ENCODE peak calls at places on chromosomes 4 and X, in four cellular contexts. M is HepG2, K is Peyer's patch, I is HCT116. W is an unnamed sample.

GRCh38 chr4:47315346-47315745 is 148.2 kb downstream of the COMMD8 start:
- DNase-seq in M (no peak), K (no peak), I (no peak), W (no peak)

GRCh38 chr4:176438401-176438800 is 118.6 kb downstream of the SPCS3 start:
- DNase-seq in I (no peak), M (no peak), K (no peak), W (no peak)

GRCh38 chr4:142671516-142671915 is 174.6 kb downstream of the INPP4B start:
- DNase-seq in K (no peak), I (no peak), M (no peak), W (no peak)

GRCh38 chrX:56788229-56788628 is 59.2 kb downstream of the NBDY start:
- DNase-seq in I (no peak), M (no peak), K (peak; percentile 0), W (no peak)

GRCh38 chrX:108091878-108092291 is 307 bp downstream of the ATG4A start:
- DNase-seq in M (no peak), K (no peak), I (peak; percentile 8), W (no peak)

GRCh38 chr4:141134586-141134985 is 1.3 kb upstream of the RNF150 start:
- DNase-seq in M (no peak), I (no peak), K (no peak), W (no peak)

GRCh38 chr4:47287735-47288134 is 175.8 kb downstream of the COMMD8 start:
- DNase-seq in I (no peak), M (no peak), K (no peak), W (no peak)

GRCh38 chr4:78656968-78657445 is 105.4 kb downstream of the ANXA3 start:
- DNase-seq in K (no peak), I (no peak), M (no peak), W (no peak)

GRCh38 chr4:150381671-150382427 is 200.1 kb upstream of the MAB21L2 start:
- DNase-seq in I (no peak), K (no peak), M (no peak), W (no peak)

GRCh38 chr4:158535130-158535614 is 13.5 kb downstream of the RXFP1 start:
- DNase-seq in I (peak; percentile 4), K (no peak), M (no peak), W (no peak)

GRCh38 chrX:143296521-143296920 is 220.8 kb downstream of the SPANXN3 start:
- DNase-seq in K (no peak), I (no peak), M (no peak), W (no peak)

GRCh38 chr4:111890412-111890811 is 254.8 kb upstream of the FAM241A start:
- DNase-seq in K (no peak), I (no peak), M (no peak), W (no peak)

GRCh38 chrX:131752493-131753198 is 208.8 kb downstream of the OR13H1 start:
- DNase-seq in M (no peak), I (no peak), K (no peak), W (no peak)

GRCh38 chrX:153725039-153725831 is 579 bp downstream of the ABCD1 start:
- DNase-seq in M (no peak), I (no peak), K (no peak), W (no peak)

GRCh38 chrX:20463296-20464075 is 196.8 kb upstream of the RPS6KA3 start:
- DNase-seq in K (no peak), I (no peak), M (no peak), W (no peak)

GRCh38 chr4:87030606-87031441 is 96.0 kb downstream of the AFF1 start:
- DNase-seq in M (no peak), K (no peak), I (no peak), W (peak; percentile 35)

GRCh38 chrX:104285201-104285600 is 30.5 kb upstream of the ESX1 start:
- DNase-seq in M (no peak), I (no peak), K (no peak), W (no peak)

GRCh38 chr4:169900241-169900845 is 125.9 kb downstream of the MFAP3L start:
- DNase-seq in M (no peak), K (no peak), I (no peak), W (no peak)

GRCh38 chr4:155173371-155173770 is 35.1 kb upstream of the NPY2R start:
- DNase-seq in M (no peak), K (no peak), I (no peak), W (no peak)

DNA sequence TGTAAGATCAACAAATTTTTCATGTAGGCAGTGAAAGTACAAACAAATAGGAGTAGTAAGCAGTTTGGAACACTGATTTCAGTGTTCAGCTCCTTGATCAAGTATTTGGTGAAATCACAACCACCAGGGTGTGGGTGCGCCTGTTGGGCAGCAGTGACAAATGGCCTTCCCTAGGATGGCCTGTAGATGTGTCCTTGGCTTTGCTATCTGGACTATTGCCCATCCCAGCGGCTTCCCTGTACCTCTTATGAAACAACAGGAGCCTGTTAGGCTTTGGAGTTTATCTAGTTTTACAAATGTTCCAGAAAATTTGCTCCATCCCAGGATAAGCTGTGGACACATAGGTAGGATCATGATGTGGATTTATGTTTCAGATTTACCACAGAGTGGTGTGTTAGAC is 216.8 kb upstream of the FAT1 start:
- DNase-seq in I (no peak), M (peak; percentile 62), K (no peak), W (no peak)
- TF ChIP-seq POLR2A in I (no peak), M (no peak), K (no peak), W (no peak)

DNA sequence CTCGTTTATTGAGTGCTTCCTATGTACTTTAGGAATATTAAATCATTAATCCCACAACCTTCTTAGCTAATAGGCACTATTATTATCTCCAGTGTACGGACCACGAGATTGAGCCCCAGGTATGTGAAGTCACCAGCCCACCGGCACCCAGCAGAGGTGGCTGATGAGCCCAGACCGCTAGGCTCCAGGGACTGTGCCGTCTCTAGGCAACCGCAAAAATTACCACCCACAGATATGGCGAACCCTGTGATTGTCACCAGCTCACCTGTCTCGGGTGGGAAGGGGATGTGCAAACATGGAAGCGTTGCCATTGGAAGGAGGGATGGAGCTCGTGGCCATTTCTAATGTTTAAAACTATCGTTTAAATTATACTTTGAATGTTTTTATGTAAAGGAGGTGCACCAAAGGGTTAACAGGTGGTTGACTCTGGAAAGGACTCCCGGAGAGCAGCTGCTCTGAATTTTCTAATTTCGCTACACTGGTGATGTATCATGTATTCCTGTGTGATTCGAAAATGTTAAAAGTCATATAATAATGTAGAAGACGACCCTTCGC is 21.0 kb upstream of the JAKMIP1 start:
- DNase-seq in I (no peak), M (no peak), K (no peak), W (no peak)
- H3K4me3 ChIP-seq in I (no peak overlapping the region), M (no peak overlapping the region), K (no peak overlapping the region), W (peak overlapping the region; percentile 48)

GRCh38 chrX:53319614-53320542 is 38.5 kb upstream of the IQSEC2 start:
- DNase-seq in I (no peak), K (no peak), M (no peak), W (peak; percentile 27)

GRCh38 chrX:53320543-53321215 is 39.3 kb upstream of the IQSEC2 start:
- DNase-seq in K (no peak), M (no peak), I (no peak), W (no peak)

GRCh38 chrX:53321943-53322497 is 40.6 kb upstream of the IQSEC2 start:
- DNase-seq in I (no peak), M (no peak), K (no peak), W (no peak)

GRCh38 chrX:53323196-53323595 is 41.8 kb upstream of the IQSEC2 start:
- DNase-seq in I (no peak), K (no peak), M (no peak), W (no peak)

DNA sequence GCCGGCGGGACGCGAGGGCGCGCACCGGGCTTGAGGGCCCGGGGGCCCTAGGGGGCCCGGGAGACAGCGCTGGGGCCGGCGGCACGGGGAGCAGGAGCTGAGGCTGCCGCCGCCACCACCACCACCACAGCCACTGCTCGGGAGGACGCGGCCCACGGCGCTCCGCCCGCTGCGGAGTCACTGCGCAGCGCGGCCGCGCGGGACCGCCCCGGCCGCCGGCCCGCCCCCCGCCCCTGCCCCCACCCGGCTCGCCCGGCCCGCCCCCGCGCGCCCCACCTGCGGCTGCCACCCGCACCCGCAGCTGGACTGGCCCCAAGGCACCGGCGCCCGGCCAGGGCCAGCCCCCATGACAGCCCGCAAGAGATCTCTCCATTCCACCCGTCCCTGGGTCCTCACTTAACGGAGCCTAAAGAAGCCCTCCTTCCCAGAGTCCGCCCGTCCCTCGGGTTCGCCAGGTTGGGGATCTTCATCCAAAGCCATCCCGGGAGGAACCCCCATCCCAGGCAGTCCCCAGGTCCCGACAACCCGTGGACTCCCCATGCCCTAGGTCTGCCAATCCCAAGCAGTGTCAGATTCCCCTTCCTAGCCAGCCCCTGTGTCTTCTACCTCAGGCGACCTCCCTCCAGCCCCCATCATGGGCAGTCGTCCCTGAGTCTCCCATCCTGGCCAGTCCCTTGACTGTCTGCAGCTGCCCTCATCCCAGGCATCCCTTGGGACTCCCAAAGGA is 40.0 kb upstream of the IQSEC2 start:
- DNase-seq in K (no peak), M (no peak), I (no peak), W (no peak)
- TF ChIP-seq POLR2A in K (no peak), M (no peak), I (peak; percentile 43), W (no peak)

GRCh38 chr4:123869517-123870282 is 473.1 kb downstream of the SPRY1 start:
- DNase-seq in I (no peak), K (no peak), M (no peak), W (no peak)

GRCh38 chr4:123867910-123868587 is 471.5 kb downstream of the SPRY1 start:
- DNase-seq in M (peak; percentile 25), I (no peak), K (no peak), W (no peak)

GRCh38 chr4:123870283-123870876 is 473.8 kb downstream of the SPRY1 start:
- DNase-seq in M (peak; percentile 45), K (no peak), I (no peak), W (no peak)

GRCh38 chr4:123874044-123874443 is 477.4 kb downstream of the SPRY1 start:
- DNase-seq in I (no peak), M (no peak), K (no peak), W (no peak)

DNA sequence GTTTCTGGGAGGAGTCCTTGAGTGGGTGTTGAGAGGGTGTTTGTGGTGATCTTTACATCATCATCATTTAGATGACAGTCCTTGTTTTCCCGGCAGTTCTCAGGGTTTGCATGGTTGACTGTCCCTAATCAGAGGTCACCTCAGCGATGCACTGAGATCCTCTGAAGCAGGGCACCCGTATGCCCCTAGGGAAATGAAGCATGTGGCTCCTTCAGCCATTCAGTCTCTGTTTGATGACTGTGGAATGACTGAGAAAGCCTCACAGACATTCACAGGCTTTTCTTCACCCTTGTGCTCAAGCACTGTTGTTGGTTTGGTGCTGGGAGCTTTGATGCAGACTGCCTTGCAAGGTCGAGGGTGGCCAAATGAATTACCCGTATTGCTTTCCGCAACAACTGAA is 474.8 kb downstream of the SPRY1 start:
- DNase-seq in K (no peak), I (no peak), M (no peak), W (no peak)
- H3K4me3 ChIP-seq in K (no peak overlapping the region), I (no peak overlapping the region), M (no peak overlapping the region), W (no peak overlapping the region)